ENCODE peak calls at places on chromosomes 7 and 10, in eight cellular contexts. E is body of pancreas, R is H54, Z is transverse colon, Q is adrenal gland, S is breast epithelium, U is HCT116, V is erythroblast. Y is an unnamed sample.

GRCh38 chr7:44625899-44626511 is 19.6 kb downstream of the OGDH start:
- DNase-seq in E (no peak), R (no peak), Z (no peak), Q (no peak), S (no peak), U (no peak), V (peak), Y (no peak)

GRCh38 chr10:24680647-24681475 is 42.8 kb downstream of the ARHGAP21 start:
- DNase-seq in E (no peak), R (no peak), Z (no peak), Q (no peak), S (no peak), U (no peak), V (peak), Y (no peak)

GRCh38 chr10:49369216-49370162 is 26.4 kb downstream of the DRGX start:
- DNase-seq in E (no peak), R (no peak), Z (no peak), Q (peak), S (no peak), U (no peak), V (no peak), Y (no peak)

GRCh38 chr7:94424336-94424735 is 29.6 kb downstream of the COL1A2 start:
- DNase-seq in E (no peak), R (no peak), Z (no peak), Q (no peak), S (no peak), U (no peak), V (no peak), Y (no peak)

GRCh38 chr10:132277311-132277741 is 30.4 kb downstream of the STK32C start:
- DNase-seq in E (no peak), R (no peak), Z (no peak), Q (no peak), S (no peak), U (no peak), V (no peak), Y (no peak)

GRCh38 chr10:104811166-104811565 is 170.1 kb downstream of the SORCS3 start:
- DNase-seq in E (no peak), R (no peak), Z (no peak), Q (no peak), S (no peak), U (no peak), V (no peak), Y (no peak)

GRCh38 chr7:27156901-27157716 is 634 bp upstream of the HOXA7 start:
- DNase-seq in E (peak), R (no peak), Z (peak), Q (peak), S (no peak), U (no peak), V (no peak), Y (peak)

GRCh38 chr7:45657890-45658715 is 83.9 kb downstream of the ADCY1 start:
- DNase-seq in E (no peak), R (no peak), Z (no peak), Q (no peak), S (no peak), U (no peak), V (no peak), Y (no peak)

GRCh38 chr7:91288208-91288824 is 24.1 kb downstream of the FZD1 start:
- DNase-seq in E (peak), R (no peak), Z (peak), Q (peak), S (no peak), U (peak), V (peak), Y (no peak)

GRCh38 chr7:158362912-158363905 is 224.4 kb downstream of the PTPRN2 start:
- DNase-seq in E (no peak), R (no peak), Z (no peak), Q (peak), S (no peak), U (no peak), V (no peak), Y (no peak)

GRCh38 chr7:43076189-43076605 is 36.2 kb upstream of the HECW1 start:
- DNase-seq in E (no peak), R (no peak), Z (no peak), Q (no peak), S (no peak), U (no peak), V (no peak), Y (no peak)

GRCh38 chr10:95508730-95509129 is 52.4 kb downstream of the SORBS1 start:
- DNase-seq in E (no peak), R (no peak), Z (no peak), Q (peak), S (no peak), U (no peak), V (no peak), Y (no peak)

GRCh38 chr10:24866615-24867583 is 85.5 kb downstream of the PRTFDC1 start:
- DNase-seq in E (peak), R (peak), Z (peak), Q (peak), S (peak), U (no peak), V (peak), Y (peak)

GRCh38 chr7:135976312-135977019 is 693 bp downstream of the MTPN start:
- DNase-seq in E (peak), R (no peak), Z (peak), Q (no peak), S (no peak), U (peak), V (peak), Y (no peak)

GRCh38 chr7:156203923-156204322 is 391.7 kb upstream of the SHH start:
- DNase-seq in E (no peak), R (no peak), Z (no peak), Q (no peak), S (no peak), U (no peak), V (no peak), Y (no peak)

GRCh38 chr7:158743219-158743618 is 38.6 kb upstream of the NCAPG2 start:
- DNase-seq in E (no peak), R (no peak), Z (no peak), Q (no peak), S (no peak), U (no peak), V (no peak), Y (no peak)

GRCh38 chr10:42970451-42971250 is 106.2 kb upstream of the RET start:
- DNase-seq in E (no peak), R (no peak), Z (no peak), Q (peak), S (peak), U (no peak), V (no peak), Y (peak)

GRCh38 chr7:24346129-24346528 is 62.1 kb downstream of the NPY start:
- DNase-seq in E (no peak), R (no peak), Z (no peak), Q (no peak), S (no peak), U (no peak), V (no peak), Y (no peak)

GRCh38 chr10:125868372-125868975 is 12.6 kb downstream of the DHX32 start:
- DNase-seq in E (peak), R (no peak), Z (peak), Q (no peak), S (no peak), U (peak), V (peak), Y (no peak)

GRCh38 chr7:111025013-111025412 is 65.9 kb upstream of the LRRN3 start:
- DNase-seq in E (no peak), R (no peak), Z (no peak), Q (no peak), S (no peak), U (no peak), V (no peak), Y (no peak)

GRCh38 chr10:21432266-21432665 is 93.2 kb downstream of the SKIDA1 start:
- DNase-seq in E (no peak), R (no peak), Z (no peak), Q (no peak), S (no peak), U (no peak), V (no peak), Y (no peak)

GRCh38 chr7:2034291-2035201 is 198.2 kb downstream of the MAD1L1 start:
- DNase-seq in E (no peak), R (no peak), Z (no peak), Q (no peak), S (no peak), U (no peak), V (no peak), Y (no peak)

GRCh38 chr7:47170516-47170915 is 411.4 kb downstream of the TNS3 start:
- DNase-seq in E (no peak), R (no peak), Z (no peak), Q (no peak), S (no peak), U (no peak), V (peak), Y (no peak)

GRCh38 chr7:158838238-158838637 is 8.9 kb upstream of the ESYT2 start:
- DNase-seq in E (no peak), R (no peak), Z (no peak), Q (no peak), S (no peak), U (no peak), V (no peak), Y (no peak)

GRCh38 chr10:4686644-4686996 is 139.4 kb upstream of the AKR1E2 start:
- DNase-seq in E (peak), R (no peak), Z (no peak), Q (no peak), S (no peak), U (peak), V (no peak), Y (no peak)

GRCh38 chr10:7887417-7887816 is 69.1 kb downstream of the TAF3 start:
- DNase-seq in E (no peak), R (no peak), Z (no peak), Q (no peak), S (no peak), U (no peak), V (peak), Y (no peak)

GRCh38 chr7:135486258-135486657 is 23.6 kb downstream of the CNOT4 start:
- DNase-seq in E (no peak), R (no peak), Z (no peak), Q (no peak), S (no peak), U (no peak), V (no peak), Y (no peak)

GRCh38 chr10:128881086-128881485 is 586.0 kb upstream of the MGMT start:
- DNase-seq in E (no peak), R (no peak), Z (no peak), Q (no peak), S (no peak), U (no peak), V (no peak), Y (no peak)

GRCh38 chr7:144588535-144588934 is 185.0 kb upstream of the NOBOX start:
- DNase-seq in E (peak), R (no peak), Z (no peak), Q (no peak), S (no peak), U (no peak), V (no peak), Y (no peak)

GRCh38 chr10:48811917-48812316 is 127.2 kb downstream of the WDFY4 start:
- DNase-seq in E (no peak), R (no peak), Z (no peak), Q (no peak), S (no peak), U (no peak), V (no peak), Y (no peak)

GRCh38 chr7:158828343-158829020 is 827 bp downstream of the ESYT2 start:
- DNase-seq in E (peak), R (no peak), Z (peak), Q (peak), S (no peak), U (no peak), V (peak), Y (peak)

GRCh38 chr7:137987968-137988367 is 13.9 kb downstream of the CREB3L2 start:
- DNase-seq in E (no peak), R (no peak), Z (peak), Q (no peak), S (no peak), U (no peak), V (no peak), Y (no peak)

GRCh38 chr10:5493698-5494097 is 5.7 kb downstream of the CALML5 start:
- DNase-seq in E (no peak), R (no peak), Z (no peak), Q (no peak), S (no peak), U (no peak), V (no peak), Y (no peak)

GRCh38 chr7:816300-816750 is 16.0 kb upstream of the SUN1 start:
- DNase-seq in E (peak), R (peak), Z (peak), Q (peak), S (peak), U (peak), V (peak), Y (peak)
- TF ChIP-seq POLR2A in E (peak), R (peak), Z (peak), Q (peak), S (no peak), U (no peak), V (no peak), Y (peak)

GRCh38 chr7:85659364-85659763 is 472.5 kb upstream of the SEMA3D start:
- DNase-seq in E (no peak), R (no peak), Z (no peak), Q (no peak), S (no peak), U (no peak), V (no peak), Y (no peak)
- TF ChIP-seq POLR2A in E (no peak), R (no peak), Z (no peak), Q (no peak), S (no peak), U (no peak), V (no peak), Y (no peak)

GRCh38 chr10:71771821-71772617 is 1.3 kb downstream of the VSIR start:
- DNase-seq in E (peak), R (peak), Z (peak), Q (peak), S (peak), U (peak), V (peak), Y (peak)
- TF ChIP-seq POLR2A in E (no peak), R (no peak), Z (peak), Q (peak), S (no peak), U (no peak), V (peak), Y (peak)

DNA sequence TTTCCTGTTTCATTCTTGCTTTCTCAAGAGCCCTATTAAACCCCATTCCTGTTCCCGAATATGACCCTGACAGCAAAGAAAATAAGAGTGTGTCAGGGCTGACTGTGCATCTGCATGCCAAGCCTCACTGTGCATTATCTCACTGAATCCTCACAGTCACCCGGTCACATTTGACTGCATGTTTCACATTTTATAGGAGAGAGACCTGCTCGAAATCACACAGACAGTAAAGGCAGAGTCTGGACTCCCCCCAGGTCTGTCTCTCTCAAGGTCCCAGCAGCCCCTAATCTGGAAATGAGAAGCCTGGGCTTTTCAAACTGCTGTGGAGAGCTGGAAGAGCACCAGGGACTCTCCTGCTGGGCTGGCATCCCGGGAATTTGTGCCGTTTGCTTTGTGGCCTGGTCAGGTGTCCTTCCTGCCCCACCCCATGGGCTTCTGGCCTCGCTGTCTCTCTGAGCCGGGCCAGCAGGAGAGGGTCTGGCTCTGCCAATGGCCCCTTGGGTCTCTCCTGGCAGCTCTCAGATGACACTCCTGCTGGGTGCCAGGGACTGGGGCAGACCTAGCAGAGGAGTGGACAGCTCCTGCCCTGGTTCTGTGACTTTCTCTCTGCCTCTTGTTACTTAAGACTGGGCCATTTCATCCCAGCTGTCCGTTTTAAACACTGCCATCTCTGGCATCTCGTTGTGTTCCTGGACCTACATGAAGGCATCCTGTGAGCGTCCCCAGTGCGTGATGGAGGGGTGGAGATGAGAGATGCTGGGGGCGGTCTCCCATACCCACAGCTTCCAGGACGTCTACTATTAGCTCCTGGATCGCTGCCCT is 173.6 kb downstream of the ARHGAP12 start:
- DNase-seq in E (peak), R (peak), Z (no peak), Q (peak), S (peak), U (no peak), V (no peak), Y (no peak)
- TF ChIP-seq POLR2A in E (no peak), R (no peak), Z (no peak), Q (peak), S (no peak), U (no peak), V (no peak), Y (no peak)

Y was measured in ovary.